ENCODE peak calls at places on chromosome 17, in nine cellular contexts. F is PC-9, O is GM23248, D is OCI-LY7, X is IMR-90, J is neuronal stem cell, Q is endothelial cell of umbilical vein, C is fibroblast of lung, V is GM23338. I is an unnamed sample.

GRCh38 chr17:4045477-4045876 is 81.2 kb upstream of the ATP2A3 start:
- DNase-seq in F (no peak), O (no peak), D (no peak), X (no peak), J (no peak), Q (no peak), C (no peak), V (no peak), I (no peak)

GRCh38 chr17:56011406-56012131 is 141.7 kb upstream of the ANKFN1 start:
- DNase-seq in F (no peak), O (no peak), D (no peak), X (no peak), J (no peak), Q (no peak), C (no peak), V (no peak), I (no peak)

GRCh38 chr17:6868579-6868978 is 37.0 kb upstream of the TEKT1 start:
- DNase-seq in F (peak), O (no peak), D (no peak), X (no peak), J (no peak), Q (no peak), C (peak), V (no peak), I (peak)

GRCh38 chr17:42843358-42843934 is 934 bp upstream of the AOC2 start:
- DNase-seq in F (peak), O (peak), D (peak), X (peak), J (no peak), Q (peak), C (peak), V (peak), I (no peak)

GRCh38 chr17:79541451-79541850 is 69.4 kb downstream of the RBFOX3 start:
- DNase-seq in F (no peak), O (no peak), D (no peak), X (no peak), J (no peak), Q (no peak), C (no peak), V (no peak), I (no peak)

GRCh38 chr17:9470171-9470570 is 105.4 kb downstream of the STX8 start:
- DNase-seq in F (no peak), O (peak), D (no peak), X (no peak), J (no peak), Q (peak), C (peak), V (no peak), I (no peak)

GRCh38 chr17:38742431-38743308 is 5.5 kb downstream of the PCGF2 start:
- DNase-seq in F (no peak), O (peak), D (peak), X (peak), J (no peak), Q (peak), C (peak), V (no peak), I (no peak)

GRCh38 chr17:43356999-43357398 is 41.8 kb upstream of the ARL4D start:
- DNase-seq in F (peak), O (peak), D (no peak), X (peak), J (no peak), Q (no peak), C (peak), V (no peak), I (no peak)

GRCh38 chr17:79145548-79145947 is 70.9 kb downstream of the ENGASE start:
- DNase-seq in F (no peak), O (no peak), D (no peak), X (no peak), J (no peak), Q (no peak), C (no peak), V (no peak), I (no peak)

GRCh38 chr17:9907883-9908648 is 3.0 kb upstream of the RCVRN start:
- DNase-seq in F (no peak), O (no peak), D (no peak), X (peak), J (no peak), Q (no peak), C (no peak), V (no peak), I (no peak)

GRCh38 chr17:40290629-40291296 is 3.1 kb downstream of the CDC6 start:
- DNase-seq in F (peak), O (peak), D (peak), X (peak), J (no peak), Q (peak), C (peak), V (peak), I (peak)

GRCh38 chr17:81821603-81822311 is 11.3 kb downstream of the MCRIP1 start:
- DNase-seq in F (peak), O (peak), D (no peak), X (peak), J (no peak), Q (peak), C (peak), V (peak), I (no peak)

GRCh38 chr17:68516732-68517131 is 4.5 kb downstream of the PRKAR1A start:
- DNase-seq in F (no peak), O (no peak), D (no peak), X (peak), J (no peak), Q (no peak), C (no peak), V (no peak), I (no peak)

GRCh38 chr17:42274273-42274542 is 2.0 kb downstream of the STAT5B start:
- DNase-seq in F (no peak), O (no peak), D (no peak), X (no peak), J (no peak), Q (no peak), C (no peak), V (no peak), I (no peak)

GRCh38 chr17:15663691-15664090 is 20.4 kb downstream of the TRIM16 start:
- DNase-seq in F (no peak), O (no peak), D (no peak), X (no peak), J (no peak), Q (no peak), C (no peak), V (no peak), I (no peak)

GRCh38 chr17:5282639-5283217 is 644 bp downstream of the RABEP1 start:
- DNase-seq in F (no peak), O (peak), D (peak), X (no peak), J (no peak), Q (peak), C (peak), V (peak), I (no peak)

GRCh38 chr17:2124391-2124790 is 69.5 kb downstream of the HIC1 start:
- DNase-seq in F (no peak), O (no peak), D (no peak), X (peak), J (no peak), Q (no peak), C (peak), V (peak), I (no peak)

GRCh38 chr17:40317345-40317873 is 8.4 kb downstream of the RARA start:
- DNase-seq in F (no peak), O (peak), D (peak), X (peak), J (no peak), Q (peak), C (peak), V (peak), I (no peak)

GRCh38 chr17:48611681-48612455 is 1.1 kb upstream of the HOXB7 start:
- DNase-seq in F (peak), O (peak), D (peak), X (no peak), J (no peak), Q (peak), C (no peak), V (peak), I (no peak)

GRCh38 chr17:78375401-78376079 is 2.9 kb upstream of the PGS1 start:
- DNase-seq in F (no peak), O (peak), D (no peak), X (peak), J (no peak), Q (peak), C (peak), V (no peak), I (no peak)

GRCh38 chr17:73196500-73196899 is 3.6 kb downstream of the COG1 start:
- DNase-seq in F (no peak), O (no peak), D (no peak), X (no peak), J (no peak), Q (peak), C (peak), V (peak), I (no peak)

GRCh38 chr17:57619061-57619937 is 125.8 kb downstream of the CCDC182 start:
- DNase-seq in F (no peak), O (peak), D (no peak), X (peak), J (no peak), Q (no peak), C (peak), V (no peak), I (no peak)

GRCh38 chr17:58365980-58366595 is 14.1 kb upstream of the SUPT4H1 start:
- DNase-seq in F (no peak), O (no peak), D (peak), X (no peak), J (no peak), Q (no peak), C (no peak), V (no peak), I (no peak)

GRCh38 chr17:58344047-58344790 is 7.8 kb downstream of the SUPT4H1 start:
- DNase-seq in F (no peak), O (no peak), D (peak), X (no peak), J (no peak), Q (peak), C (no peak), V (no peak), I (no peak)

GRCh38 chr17:32634167-32634566 is 147.4 kb downstream of the CDK5R1 start:
- DNase-seq in F (no peak), O (no peak), D (peak), X (no peak), J (no peak), Q (no peak), C (no peak), V (no peak), I (no peak)

GRCh38 chr17:28726396-28726911 is 421 bp upstream of the TLCD1 start:
- DNase-seq in F (peak), O (peak), D (no peak), X (peak), J (peak), Q (no peak), C (peak), V (peak), I (no peak)

GRCh38 chr17:82848022-82848592 is 8.3 kb upstream of the ZNF750 start:
- DNase-seq in F (peak), O (no peak), D (no peak), X (peak), J (no peak), Q (peak), C (peak), V (no peak), I (no peak)

GRCh38 chr17:38571833-38572274 is 33.9 kb downstream of the SRCIN1 start:
- DNase-seq in F (no peak), O (no peak), D (no peak), X (no peak), J (no peak), Q (no peak), C (no peak), V (peak), I (no peak)

GRCh38 chr17:81534157-81535006 is 6.2 kb downstream of the FSCN2 start:
- DNase-seq in F (no peak), O (peak), D (no peak), X (no peak), J (no peak), Q (no peak), C (no peak), V (no peak), I (no peak)

GRCh38 chr17:31225831-31226230 is 71.2 kb downstream of the OMG start:
- DNase-seq in F (no peak), O (no peak), D (peak), X (no peak), J (no peak), Q (no peak), C (no peak), V (no peak), I (no peak)

GRCh38 chr17:68698761-68699160 is 97.6 kb upstream of the FAM20A start:
- DNase-seq in F (no peak), O (peak), D (no peak), X (no peak), J (no peak), Q (no peak), C (no peak), V (no peak), I (no peak)

GRCh38 chr17:81509687-81510523 is 2.7 kb downstream of the ACTG1 start:
- DNase-seq in F (no peak), O (peak), D (peak), X (no peak), J (no peak), Q (peak), C (no peak), V (no peak), I (no peak)

GRCh38 chr17:14922421-14922820 is 342.7 kb downstream of the PMP22 start:
- DNase-seq in F (no peak), O (peak), D (no peak), X (no peak), J (no peak), Q (no peak), C (peak), V (no peak), I (no peak)

GRCh38 chr17:9022553-9023388 is 1.5 kb downstream of the NTN1 start:
- DNase-seq in F (no peak), O (peak), D (no peak), X (no peak), J (peak), Q (peak), C (peak), V (peak), I (no peak)

GRCh38 chr17:4948997-4949320 is 629 bp upstream of the PFN1 start:
- DNase-seq in F (peak), O (peak), D (peak), X (peak), J (peak), Q (peak), C (peak), V (peak), I (no peak)

GRCh38 chr17:82333279-82334171 is at the start of gene SECTM1:
- DNase-seq in F (peak), O (peak), D (no peak), X (peak), J (no peak), Q (no peak), C (peak), V (peak), I (no peak)

GRCh38 chr17:72191901-72192300 is 71.1 kb downstream of the SOX9 start:
- DNase-seq in F (no peak), O (no peak), D (no peak), X (no peak), J (no peak), Q (no peak), C (no peak), V (no peak), I (no peak)

GRCh38 chr17:72193395-72194106 is 72.7 kb downstream of the SOX9 start:
- DNase-seq in F (no peak), O (peak), D (no peak), X (peak), J (no peak), Q (no peak), C (peak), V (no peak), I (no peak)

GRCh38 chr17:72191356-72191755 is 70.5 kb downstream of the SOX9 start:
- DNase-seq in F (no peak), O (no peak), D (no peak), X (no peak), J (no peak), Q (no peak), C (no peak), V (no peak), I (no peak)

GRCh38 chr17:72189781-72190593 is 69.2 kb downstream of the SOX9 start:
- DNase-seq in F (no peak), O (no peak), D (no peak), X (peak), J (no peak), Q (no peak), C (peak), V (no peak), I (no peak)

GRCh38 chr17:72192409-72193192 is 71.8 kb downstream of the SOX9 start:
- DNase-seq in F (no peak), O (peak), D (no peak), X (peak), J (no peak), Q (no peak), C (peak), V (no peak), I (peak)
- H2AFZ ChIP-seq in F (no peak), O (peak), D (no peak), X (peak), J (no peak), Q (no peak), C (no peak), V (no peak), I (no peak)

GRCh38 chr17:45854209-45854608 is 9.5 kb downstream of the SPPL2C start:
- DNase-seq in F (no peak), O (no peak), D (no peak), X (no peak), J (no peak), Q (no peak), C (no peak), V (no peak), I (no peak)

GRCh38 chr17:45851464-45851863 is 6.8 kb downstream of the SPPL2C start:
- DNase-seq in F (no peak), O (no peak), D (no peak), X (no peak), J (no peak), Q (no peak), C (no peak), V (no peak), I (no peak)

GRCh38 chr17:45851873-45852272 is 7.2 kb downstream of the SPPL2C start:
- DNase-seq in F (no peak), O (no peak), D (no peak), X (no peak), J (no peak), Q (no peak), C (no peak), V (no peak), I (no peak)

GRCh38 chr17:45851022-45851421 is 6.3 kb downstream of the SPPL2C start:
- DNase-seq in F (no peak), O (no peak), D (no peak), X (no peak), J (no peak), Q (no peak), C (no peak), V (no peak), I (no peak)

GRCh38 chr17:45852535-45853297 is 8.0 kb downstream of the SPPL2C start:
- DNase-seq in F (peak), O (peak), D (peak), X (peak), J (peak), Q (peak), C (peak), V (peak), I (no peak)
- H2AFZ ChIP-seq in F (no peak), O (no peak), D (no peak), X (peak), J (no peak), Q (no peak), C (no peak), V (no peak), I (no peak)

DNA sequence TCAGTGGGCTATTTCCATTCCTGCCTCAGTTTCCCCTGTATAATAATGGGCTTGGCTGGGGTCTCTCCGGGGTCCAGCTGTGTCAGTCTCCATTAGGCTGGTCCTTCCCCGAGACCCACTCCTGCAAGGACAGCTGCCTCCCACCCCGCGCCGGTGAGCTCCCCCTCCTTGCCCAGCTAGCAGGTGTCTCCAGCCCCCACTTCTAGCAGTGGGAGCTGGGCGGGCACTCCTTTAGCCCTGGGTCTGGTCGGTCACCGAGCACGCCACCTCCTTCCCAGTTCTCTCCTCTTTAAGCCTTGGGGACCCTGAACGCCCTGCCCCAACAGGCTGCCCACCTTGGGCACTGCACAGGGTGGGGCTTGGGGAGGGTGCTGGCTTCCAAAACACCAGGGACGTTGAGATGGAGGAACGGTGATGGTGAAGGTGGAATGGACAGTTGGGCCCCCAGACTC is 10.5 kb downstream of the TBX2 start:
- DNase-seq in F (no peak), O (no peak), D (no peak), X (no peak), J (no peak), Q (no peak), C (no peak), V (no peak), I (no peak)
- H2AFZ ChIP-seq in F (no peak), O (no peak), D (no peak), X (peak), J (peak), Q (no peak), C (no peak), V (no peak), I (no peak)

GRCh38 chr17:47274319-47275069 is 20.9 kb downstream of the ITGB3 start:
- DNase-seq in F (no peak), O (no peak), D (no peak), X (no peak), J (no peak), Q (no peak), C (no peak), V (no peak), I (no peak)

GRCh38 chr17:47275245-47275984 is 21.8 kb downstream of the ITGB3 start:
- DNase-seq in F (peak), O (peak), D (no peak), X (peak), J (peak), Q (no peak), C (peak), V (peak), I (peak)

GRCh38 chr17:47277921-47278320 is 24.3 kb downstream of the ITGB3 start:
- DNase-seq in F (no peak), O (peak), D (no peak), X (peak), J (no peak), Q (no peak), C (no peak), V (no peak), I (no peak)

GRCh38 chr17:47276868-47277267 is 23.2 kb downstream of the ITGB3 start:
- DNase-seq in F (no peak), O (peak), D (no peak), X (peak), J (no peak), Q (peak), C (peak), V (peak), I (no peak)

DNA sequence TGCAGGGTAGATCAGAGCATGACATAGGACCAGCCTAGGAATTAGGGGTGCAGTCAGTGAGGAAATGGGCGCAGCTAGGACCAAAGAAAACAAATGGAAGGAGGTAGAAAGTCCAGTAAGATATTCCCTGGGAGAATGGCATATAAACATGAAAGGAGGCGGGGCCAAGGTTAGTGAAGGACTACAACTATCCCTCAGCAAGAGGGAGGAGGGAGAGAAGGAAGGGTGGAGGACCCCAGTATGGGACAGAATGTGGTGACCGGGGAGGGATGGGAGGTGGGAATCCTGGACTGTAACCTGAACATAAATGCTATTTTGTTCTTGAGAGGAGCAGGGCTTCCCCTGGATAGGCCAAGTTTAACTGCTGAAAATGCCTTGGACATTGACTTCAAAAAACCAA is 22.8 kb downstream of the ITGB3 start:
- DNase-seq in F (no peak), O (peak), D (no peak), X (no peak), J (no peak), Q (no peak), C (no peak), V (no peak), I (no peak)
- H2AFZ ChIP-seq in F (no peak), O (peak), D (no peak), X (peak), J (peak), Q (no peak), C (no peak), V (peak), I (no peak)

DNA sequence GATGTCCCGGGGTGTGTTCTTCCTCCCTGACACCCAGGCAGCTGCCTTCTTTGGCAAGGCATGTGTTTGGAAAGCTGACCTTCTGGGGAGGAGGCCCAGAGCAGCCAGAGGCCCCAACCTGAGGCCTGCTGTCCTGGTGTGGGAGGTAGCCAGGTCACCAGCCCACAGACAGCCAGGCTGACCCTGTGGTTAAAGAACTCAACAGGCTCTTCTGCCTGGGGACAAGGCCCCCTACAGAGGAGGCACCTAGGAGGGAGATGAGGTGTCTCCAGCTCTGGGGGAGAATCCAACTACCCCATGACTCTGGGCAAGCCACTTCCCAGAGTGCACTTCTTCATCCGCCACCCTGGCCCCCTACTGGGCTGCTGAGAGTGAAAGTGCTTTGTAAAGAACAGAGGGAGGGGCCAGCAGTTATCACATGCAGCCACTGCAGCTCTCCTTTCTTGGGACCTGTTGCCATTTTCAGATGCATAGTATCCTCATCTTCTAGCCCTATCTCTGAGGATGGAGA is 13.1 kb upstream of the SREBF1 start:
- DNase-seq in F (peak), O (peak), D (peak), X (peak), J (no peak), Q (peak), C (peak), V (peak), I (no peak)
- H2AFZ ChIP-seq in F (no peak), O (no peak), D (peak), X (peak), J (no peak), Q (no peak), C (no peak), V (no peak), I (no peak)

I was measured in keratinocyte.